ENCODE peak calls at places on chromosome 16, in seven cellular contexts. W is GM12865, F is coronary artery, Y is ascending aorta, H is HL-60, O is upper lobe of left lung, V is left ventricle myocardium inferior. G is an unnamed sample.

GRCh38 chr16:69535123-69536050 is 30.4 kb upstream of the NFAT5 start:
- DNase-seq in W (no peak), F (no peak), Y (no peak), H (no peak), O (no peak), V (no peak), G (no peak)

GRCh38 chr16:49003992-49004391 is 277.6 kb downstream of the CBLN1 start:
- DNase-seq in W (no peak), F (peak; percentile 59), Y (no peak), H (no peak), O (no peak), V (no peak), G (no peak)

GRCh38 chr16:78102865-78103264 is 3.4 kb downstream of the WWOX start:
- DNase-seq in W (no peak), F (no peak), Y (no peak), H (no peak), O (no peak), V (no peak), G (no peak)

GRCh38 chr16:23999663-24000062 is 163.9 kb downstream of the PRKCB start:
- DNase-seq in W (peak; percentile 58), F (no peak), Y (no peak), H (no peak), O (no peak), V (no peak), G (peak; percentile 91)

GRCh38 chr16:74844041-74844826 is 69.6 kb upstream of the FA2H start:
- DNase-seq in W (no peak), F (no peak), Y (no peak), H (no peak), O (no peak), V (no peak), G (no peak)

GRCh38 chr16:79437764-79438728 is 162.5 kb downstream of the MAF start:
- DNase-seq in W (no peak), F (peak; percentile 80), Y (no peak), H (no peak), O (peak; percentile 44), V (peak; percentile 48), G (no peak)

GRCh38 chr16:20300312-20301097 is 26.8 kb downstream of the GP2 start:
- DNase-seq in W (peak; percentile 72), F (no peak), Y (no peak), H (peak; percentile 64), O (peak; percentile 37), V (peak; percentile 18), G (peak; percentile 60)

GRCh38 chr16:15950167-15950854 is 895 bp downstream of the ABCC1 start:
- DNase-seq in W (peak; percentile 61), F (no peak), Y (no peak), H (peak; percentile 30), O (peak; percentile 25), V (no peak), G (peak; percentile 72)

GRCh38 chr16:84177740-84178070 is 9.2 kb downstream of the TAF1C start:
- DNase-seq in W (no peak), F (no peak), Y (no peak), H (no peak), O (no peak), V (no peak), G (peak; percentile 38)

GRCh38 chr16:22633794-22634193 is 123.1 kb downstream of the NPIPB5 start:
- DNase-seq in W (no peak), F (no peak), Y (no peak), H (no peak), O (no peak), V (no peak), G (no peak)

GRCh38 chr16:75433732-75434413 is 570 bp upstream of the CFDP1 start:
- DNase-seq in W (peak; percentile 85), F (peak; percentile 87), Y (peak; percentile 40), H (peak; percentile 71), O (peak; percentile 77), V (no peak), G (peak; percentile 72)

GRCh38 chr16:79843631-79844043 is 243.1 kb upstream of the MAF start:
- DNase-seq in W (peak; percentile 27), F (no peak), Y (no peak), H (no peak), O (no peak), V (no peak), G (peak; percentile 15)

GRCh38 chr16:58024347-58024672 is 1.2 kb upstream of the MMP15 start:
- DNase-seq in W (no peak), F (no peak), Y (no peak), H (no peak), O (no peak), V (peak; percentile 19), G (no peak)

GRCh38 chr16:4314532-4315184 is 1.2 kb upstream of the GLIS2 start:
- DNase-seq in W (peak; percentile 38), F (no peak), Y (no peak), H (no peak), O (no peak), V (no peak), G (peak; percentile 53)

GRCh38 chr16:51146256-51146924 is 4.7 kb downstream of the SALL1 start:
- DNase-seq in W (no peak), F (no peak), Y (no peak), H (no peak), O (no peak), V (no peak), G (no peak)
- TF ChIP-seq CTCF in W (no peak), F (no peak), Y (no peak), H (no peak), O (no peak), V (no peak), G (no peak)

GRCh38 chr16:8634991-8635736 is 13.7 kb downstream of the METTL22 start:
- DNase-seq in W (no peak), F (no peak), Y (no peak), H (no peak), O (no peak), V (no peak), G (no peak)
- TF ChIP-seq CTCF in W (no peak), F (no peak), Y (peak; percentile 19), H (no peak), O (no peak), V (peak; percentile 17), G (no peak)

DNA sequence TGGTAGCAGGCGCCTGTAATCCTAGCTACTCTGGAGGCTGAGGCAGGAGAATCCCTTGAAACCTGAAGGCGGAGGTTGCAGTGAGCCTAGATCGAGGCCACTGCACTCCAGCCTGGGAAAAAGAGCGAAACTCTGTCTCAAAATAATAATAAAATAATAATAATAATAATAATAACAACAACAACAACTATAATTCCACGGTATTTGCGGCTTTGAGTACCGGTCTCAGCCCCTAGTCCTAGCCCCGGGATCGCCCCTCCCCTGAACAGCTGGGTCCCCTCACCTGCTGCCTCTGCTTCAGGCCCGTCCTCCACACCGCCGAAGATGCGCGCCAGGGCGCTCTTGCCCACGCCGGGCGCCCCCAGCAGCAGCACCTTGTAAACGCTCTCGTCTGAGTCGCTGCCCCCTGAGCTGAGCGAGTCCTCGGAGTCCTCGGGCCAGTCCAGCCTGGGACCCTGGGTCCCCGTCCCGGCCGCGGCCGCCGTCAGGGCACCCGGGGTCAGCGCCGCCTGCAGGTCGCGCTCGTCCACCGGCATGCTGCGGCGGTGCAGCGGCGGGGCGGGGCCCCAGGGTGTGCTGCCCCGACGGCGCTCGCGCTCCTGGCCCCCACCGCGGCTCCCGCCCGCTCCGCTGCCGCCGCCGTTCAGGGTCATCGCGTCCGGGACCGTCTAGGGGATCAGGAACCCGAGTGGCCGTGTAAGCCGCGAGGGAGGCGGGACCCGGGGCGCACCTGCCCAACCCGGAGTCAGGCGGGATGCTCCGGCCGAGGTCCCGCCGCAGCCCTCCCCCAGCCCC is 611 bp downstream of the RRAD start:
- DNase-seq in W (peak; percentile 45), F (no peak), Y (no peak), H (no peak), O (peak; percentile 60), V (peak; percentile 56), G (peak; percentile 53)
- TF ChIP-seq CTCF in W (peak; percentile 58), F (peak; percentile 31), Y (peak; percentile 43), H (peak; percentile 23), O (peak; percentile 77), V (peak; percentile 54), G (peak; percentile 63)

GRCh38 chr16:1763521-1764511 is 7.5 kb downstream of the NME3 start:
- DNase-seq in W (no peak), F (no peak), Y (no peak), H (no peak), O (no peak), V (no peak), G (no peak)
- TF ChIP-seq CTCF in W (no peak), F (no peak), Y (peak; percentile 10), H (no peak), O (no peak), V (peak; percentile 40), G (no peak)

GRCh38 chr16:50776042-50776441 is 34.2 kb downstream of the CYLD start:
- DNase-seq in W (no peak), F (no peak), Y (no peak), H (no peak), O (no peak), V (no peak), G (no peak)

GRCh38 chr16:50778284-50779163 is 36.6 kb downstream of the CYLD start:
- DNase-seq in W (peak; percentile 7), F (no peak), Y (no peak), H (no peak), O (no peak), V (no peak), G (peak; percentile 35)

GRCh38 chr16:50781518-50781917 is 39.6 kb downstream of the CYLD start:
- DNase-seq in W (no peak), F (no peak), Y (no peak), H (no peak), O (no peak), V (no peak), G (no peak)

GRCh38 chr16:50781043-50781442 is 39.2 kb downstream of the CYLD start:
- DNase-seq in W (no peak), F (no peak), Y (no peak), H (no peak), O (no peak), V (no peak), G (peak; percentile 24)
- TF ChIP-seq CTCF in W (no peak), F (no peak), Y (no peak), H (no peak), O (no peak), V (no peak), G (peak; percentile 30)

GRCh38 chr16:50826797-50827316 is 85.0 kb downstream of the CYLD start:
- DNase-seq in W (no peak), F (no peak), Y (no peak), H (no peak), O (no peak), V (no peak), G (no peak)
- TF ChIP-seq CTCF in W (no peak), F (no peak), Y (no peak), H (no peak), O (no peak), V (no peak), G (no peak)

DNA sequence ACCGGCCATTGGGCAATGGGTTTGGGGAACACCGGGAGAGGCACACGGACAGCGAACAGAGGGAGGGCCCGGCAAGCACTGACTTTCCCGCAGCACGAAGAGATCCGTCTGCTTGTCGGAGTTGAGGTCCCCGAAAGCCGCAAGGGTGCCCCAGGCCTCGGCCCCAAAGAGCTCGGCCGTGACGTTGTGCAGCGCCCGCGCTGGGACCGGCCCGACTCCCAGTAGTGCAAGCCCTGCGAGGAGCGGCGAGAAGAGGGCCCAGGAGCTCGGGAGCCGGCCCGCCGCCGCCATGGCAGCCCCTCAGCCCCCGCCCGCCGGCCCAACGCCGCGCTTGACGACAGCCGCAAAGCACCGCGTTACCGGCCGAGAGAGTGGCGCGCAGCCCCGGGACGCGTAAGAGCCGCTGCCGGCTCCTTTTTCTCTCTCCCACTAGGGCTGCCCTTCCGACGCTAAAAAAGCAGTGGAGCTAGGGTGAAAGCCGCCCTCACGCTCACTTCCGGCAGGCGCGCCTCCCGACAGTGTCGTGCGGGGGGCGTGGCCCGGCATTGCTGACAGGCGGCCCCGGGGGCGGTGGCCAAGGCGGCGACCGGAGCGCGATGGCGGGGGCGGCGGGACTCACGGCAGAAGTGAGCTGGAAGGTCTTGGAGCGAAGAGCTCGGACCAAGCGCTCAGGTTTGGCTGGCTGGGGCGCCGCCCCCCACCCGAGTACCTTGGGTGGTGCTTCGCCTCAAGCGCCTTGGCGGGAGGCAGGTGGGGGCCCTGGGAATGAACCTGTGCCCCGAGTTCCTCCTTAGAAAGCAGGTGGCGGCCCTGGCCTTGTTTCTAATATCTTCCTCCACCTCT is at the start of the genes ITFG1 and PHKB:
- DNase-seq in W (peak; percentile 98), F (peak; percentile 92), Y (peak; percentile 69), H (peak; percentile 93), O (peak; percentile 94), V (peak; percentile 94), G (peak; percentile 97)
- TF ChIP-seq CTCF in W (peak; percentile 0), F (no peak), Y (peak; percentile 16), H (no peak), O (peak; percentile 30), V (peak; percentile 39), G (no peak)

G was measured in activated CD8-positive, alpha-beta T cell treated with anti-CD3 and anti-CD28 coated beads for 36 hours.